ENCODE peak calls at places on chromosomes 5 and 9, in nine cellular contexts. B is fibroblast of the aortic adventitia, W is aorta, I is BJ, K is breast epithelium, T is kidney epithelial cell, D is brain microvascular endothelial cell, Z is upper lobe of left lung, O is DND-41. X is an unnamed sample.
A peak's percentile ranks its signal among the peaks of the same experiment; 100 is the strongest.

GRCh38 chr5:60960591-60960990 is 15.6 kb downstream of the NDUFAF2 start:
- DNase-seq in I (no peak), D (peak; percentile 25), K (no peak), W (no peak), B (peak; percentile 56), T (no peak), O (no peak), Z (no peak), X (peak; percentile 46)

GRCh38 chr5:80192507-80193241 is 63.2 kb downstream of the SERINC5 start:
- DNase-seq in O (no peak), B (peak; percentile 50), T (no peak), W (no peak), D (peak; percentile 40), Z (no peak), I (peak; percentile 26), K (no peak), X (no peak)

GRCh38 chr9:127931092-127931881 is 710 bp upstream of the PIP5KL1 start:
- DNase-seq in K (no peak), I (no peak), D (peak; percentile 84), O (no peak), Z (no peak), B (peak; percentile 72), T (no peak), W (no peak), X (peak; percentile 80)

GRCh38 chr9:126500600-126501382 is 112.9 kb upstream of the LMX1B start:
- DNase-seq in W (peak; percentile 93), T (peak; percentile 7), K (peak; percentile 81), B (peak; percentile 67), D (peak; percentile 64), Z (peak; percentile 90), O (peak; percentile 47), I (no peak), X (peak; percentile 70)

GRCh38 chr5:1035421-1036405 is 27.1 kb downstream of the NKD2 start:
- DNase-seq in D (no peak), K (no peak), Z (peak; percentile 74), T (no peak), W (peak; percentile 74), B (no peak), I (no peak), O (no peak), X (no peak)

GRCh38 chr5:100834519-100834918 is 68.6 kb downstream of the ST8SIA4 start:
- DNase-seq in O (no peak), Z (no peak), B (no peak), D (no peak), T (no peak), W (no peak), K (no peak), I (no peak), X (no peak)

GRCh38 chr5:122111513-122111912 is 17.8 kb upstream of the ZNF474 start:
- DNase-seq in Z (no peak), I (no peak), T (no peak), O (no peak), D (no peak), B (no peak), W (no peak), K (no peak), X (no peak)

GRCh38 chr9:121298689-121299112 is 30.7 kb downstream of the GSN start:
- DNase-seq in B (peak; percentile 70), O (no peak), D (no peak), Z (no peak), T (no peak), W (no peak), K (no peak), I (no peak), X (peak; percentile 41)

GRCh38 chr5:136042665-136043121 is 13.9 kb downstream of the TGFBI start:
- DNase-seq in T (no peak), K (no peak), W (peak; percentile 17), D (peak; percentile 63), O (peak; percentile 19), B (no peak), Z (no peak), I (no peak), X (peak; percentile 89)

GRCh38 chr5:76742586-76742985 is 26.7 kb downstream of the F2R start:
- DNase-seq in I (peak; percentile 12), W (no peak), O (no peak), K (no peak), D (peak; percentile 62), T (no peak), B (peak; percentile 49), Z (no peak), X (no peak)

DNA sequence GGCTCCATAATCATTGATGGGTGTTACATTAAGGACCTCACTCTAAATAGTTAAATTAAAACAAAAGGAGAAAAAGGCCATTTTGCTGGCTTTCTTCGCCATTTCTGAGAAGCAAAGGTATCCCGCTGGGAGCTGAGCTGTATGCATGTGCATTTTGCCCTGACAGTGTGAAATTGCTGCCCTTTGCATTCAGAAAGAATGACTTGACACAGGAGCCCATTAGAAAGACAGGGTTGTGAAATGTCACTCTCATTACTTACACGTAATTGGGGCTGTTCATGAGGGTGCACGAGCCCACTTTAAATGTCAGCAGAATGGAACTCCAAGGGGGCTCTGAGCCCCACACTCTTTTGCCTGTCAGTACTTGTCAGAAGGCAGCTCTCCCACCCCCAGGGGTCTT is 85.0 kb downstream of the SEMA4D start:
- DNase-seq in D (no peak), W (no peak), B (no peak), K (no peak), O (no peak), T (no peak), Z (no peak), I (no peak), X (peak; percentile 23)
- H3K4me3 ChIP-seq in D (no peak overlapping the region), W (no peak overlapping the region), B (no peak overlapping the region), K (no peak overlapping the region), O (no peak overlapping the region), T (no peak overlapping the region), Z (no peak overlapping the region), I (no peak overlapping the region), X (no peak overlapping the region)

GRCh38 chr5:39815701-39816100 is 390.9 kb upstream of the DAB2 start:
- DNase-seq in D (no peak), T (no peak), I (no peak), B (no peak), O (no peak), W (no peak), K (no peak), Z (no peak), X (no peak)
- H3K4me3 ChIP-seq in D (no peak overlapping the region), T (no peak overlapping the region), I (no peak overlapping the region), B (no peak overlapping the region), O (no peak overlapping the region), W (no peak overlapping the region), K (no peak overlapping the region), Z (no peak overlapping the region), X (no peak overlapping the region)

GRCh38 chr9:22415941-22416691 is 30.5 kb upstream of the DMRTA1 start:
- DNase-seq in W (no peak), K (no peak), T (no peak), O (no peak), D (no peak), I (no peak), Z (no peak), B (peak; percentile 2), X (no peak)
- H3K4me3 ChIP-seq in W (no peak overlapping the region), K (no peak overlapping the region), T (no peak overlapping the region), O (no peak overlapping the region), D (no peak overlapping the region), I (no peak overlapping the region), Z (no peak overlapping the region), B (no peak overlapping the region), X (no peak overlapping the region)

GRCh38 chr5:168292783-168293696 is 1.6 kb downstream of the WWC1 start:
- DNase-seq in W (no peak), O (no peak), B (no peak), Z (peak; percentile 25), I (no peak), D (no peak), T (no peak), K (no peak), X (no peak)
- H3K4me3 ChIP-seq in W (no peak overlapping the region), O (no peak overlapping the region), B (no peak overlapping the region), Z (no peak overlapping the region), I (no peak overlapping the region), D (no peak overlapping the region), T (peak overlapping the region; percentile 80), K (peak overlapping the region; percentile 75), X (peak overlapping the region; percentile 38)

GRCh38 chr5:88667187-88668141 is 215.5 kb downstream of the MEF2C start:
- DNase-seq in K (no peak), T (no peak), I (no peak), Z (peak; percentile 39), W (no peak), O (no peak), B (no peak), D (no peak), X (peak; percentile 75)

GRCh38 chr5:88664630-88665029 is 218.4 kb downstream of the MEF2C start:
- DNase-seq in T (no peak), W (no peak), Z (no peak), O (no peak), D (no peak), I (no peak), B (no peak), K (no peak), X (peak; percentile 51)

GRCh38 chr5:88669314-88669713 is 213.7 kb downstream of the MEF2C start:
- DNase-seq in T (no peak), Z (no peak), B (no peak), I (no peak), O (no peak), W (no peak), D (no peak), K (no peak), X (peak; percentile 45)

GRCh38 chr5:88665750-88666215 is 217.2 kb downstream of the MEF2C start:
- DNase-seq in O (no peak), B (no peak), K (no peak), I (no peak), Z (no peak), W (no peak), T (no peak), D (no peak), X (peak; percentile 64)

DNA sequence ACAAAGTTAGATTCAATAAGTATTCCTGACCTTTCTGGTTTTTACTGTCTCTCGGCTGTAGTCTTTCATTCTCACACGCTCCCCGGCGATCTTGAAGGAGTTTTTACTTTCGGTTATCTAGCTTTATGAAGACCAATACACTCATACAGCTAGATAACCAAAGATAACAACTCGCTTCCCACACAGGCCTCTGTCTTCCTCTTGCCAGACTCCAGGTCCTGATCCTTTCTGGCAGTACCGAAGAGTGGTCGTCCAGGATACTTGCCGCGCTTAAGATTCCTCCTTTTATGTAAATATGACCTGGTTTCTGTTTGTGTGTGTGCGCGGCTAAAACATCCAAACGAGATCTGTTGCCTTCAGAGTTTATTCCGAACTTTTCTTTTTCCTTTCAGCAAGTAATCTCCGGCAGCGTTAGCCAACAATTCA is 216.2 kb downstream of the MEF2C start:
- DNase-seq in W (no peak), I (no peak), D (no peak), Z (no peak), B (peak; percentile 33), K (no peak), T (no peak), O (no peak), X (peak; percentile 77)
- H3K4me3 ChIP-seq in W (no peak overlapping the region), I (peak overlapping the region; percentile 22), D (peak overlapping the region; percentile 49), Z (no peak overlapping the region), B (peak overlapping the region; percentile 57), K (peak overlapping the region; percentile 10), T (no peak overlapping the region), O (no peak overlapping the region), X (peak overlapping the region; percentile 47)

DNA sequence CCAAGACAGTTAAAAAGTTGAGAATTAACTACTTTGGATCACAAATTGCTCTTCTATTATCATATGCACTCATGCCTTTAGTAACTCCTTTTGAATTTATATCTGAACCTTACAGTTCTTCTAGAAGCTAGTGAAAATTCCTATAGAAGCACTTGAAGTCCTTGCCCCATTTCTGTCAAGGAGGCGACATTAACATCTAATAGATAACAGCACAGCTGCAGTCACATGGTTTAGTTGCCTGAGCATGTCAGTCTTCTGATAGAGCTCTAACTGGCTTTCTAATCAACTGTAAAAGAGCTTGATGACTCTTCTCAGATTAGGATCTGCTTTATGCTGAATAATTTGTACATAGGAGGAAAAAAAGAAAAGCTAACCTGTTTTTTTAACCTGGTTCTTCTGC is 9.0 kb downstream of the RFESD start:
- DNase-seq in I (no peak), D (no peak), B (no peak), O (no peak), W (no peak), T (no peak), K (no peak), Z (no peak), X (no peak)
- H3K4me3 ChIP-seq in I (no peak overlapping the region), D (no peak overlapping the region), B (no peak overlapping the region), O (no peak overlapping the region), W (no peak overlapping the region), T (no peak overlapping the region), K (no peak overlapping the region), Z (no peak overlapping the region), X (no peak overlapping the region)

X was measured in astrocyte of the spinal cord.